ENCODE peak calls at places on chromosomes 5 and 9, in four cellular contexts. Z, P, X and B are unnamed samples.

GRCh38 chr5:140295414-140295813 is 7.5 kb downstream of the PFDN1 start:
- DNase-seq in Z (peak; percentile 99), P (no peak), X (no peak), B (no peak)

GRCh38 chr9:126624912-126625311 is 11.2 kb downstream of the LMX1B start:
- DNase-seq in Z (no peak), P (no peak), X (no peak), B (no peak)

GRCh38 chr5:177473461-177473991 is at the start of gene DBN1:
- DNase-seq in Z (no peak), P (no peak), X (peak; percentile 93), B (peak; percentile 74)

GRCh38 chr5:170483701-170484458 is 19.9 kb upstream of the KCNIP1 start:
- DNase-seq in Z (no peak), P (no peak), X (no peak), B (no peak)

GRCh38 chr9:137235424-137236237 is 4.9 kb downstream of the SLC34A3 start:
- DNase-seq in Z (no peak), P (no peak), X (no peak), B (no peak)

GRCh38 chr5:143968071-143968878 is 156.3 kb downstream of the HMHB1 start:
- DNase-seq in Z (peak; percentile 78), P (peak; percentile 34), X (no peak), B (no peak)

GRCh38 chr5:133336121-133336968 is 276.0 kb downstream of the FSTL4 start:
- DNase-seq in Z (no peak), P (no peak), X (no peak), B (no peak)

GRCh38 chr5:78896128-78896527 is 89.0 kb downstream of the ARSB start:
- DNase-seq in Z (peak; percentile 90), P (no peak), X (no peak), B (no peak)

GRCh38 chr5:107894361-107894760 is 223.6 kb upstream of the EFNA5 start:
- DNase-seq in Z (peak; percentile 26), P (no peak), X (no peak), B (no peak)

GRCh38 chr9:78430387-78430786 is 133.5 kb downstream of the PSAT1 start:
- DNase-seq in Z (no peak), P (no peak), X (no peak), B (no peak)

GRCh38 chr9:94563548-94563947 is 8.7 kb downstream of the PCAT7 start:
- DNase-seq in Z (no peak), P (no peak), X (no peak), B (no peak)

GRCh38 chr9:77752566-77752965 is 104.4 kb upstream of the GNA14 start:
- DNase-seq in Z (peak; percentile 94), P (no peak), X (no peak), B (no peak)

GRCh38 chr5:94693043-94693822 is 74.8 kb downstream of the SLF1 start:
- DNase-seq in Z (peak; percentile 93), P (no peak), X (no peak), B (no peak)

GRCh38 chr5:82820958-82821880 is 256.0 kb downstream of the TMEM167A start:
- DNase-seq in Z (no peak), P (no peak), X (no peak), B (no peak)

GRCh38 chr5:172881691-172882370 is 47.8 kb downstream of the ERGIC1 start:
- DNase-seq in Z (peak; percentile 86), P (peak; percentile 72), X (peak; percentile 78), B (no peak)

GRCh38 chr5:171226096-171226495 is 83.0 kb upstream of the TLX3 start:
- DNase-seq in Z (peak; percentile 7), P (no peak), X (no peak), B (no peak)

GRCh38 chr5:75933489-75933888 is 149.7 kb upstream of the SV2C start:
- DNase-seq in Z (no peak), P (no peak), X (no peak), B (no peak)

GRCh38 chr9:98536542-98537173 is 172.1 kb downstream of the GABBR2 start:
- DNase-seq in Z (no peak), P (peak; percentile 4), X (peak; percentile 67), B (peak; percentile 79)

GRCh38 chr5:50874277-50874984 is 208.0 kb downstream of the PARP8 start:
- DNase-seq in Z (no peak), P (no peak), X (no peak), B (no peak)

GRCh38 chr9:138043411-138044345 is 166.1 kb downstream of the CACNA1B start:
- DNase-seq in Z (no peak), P (no peak), X (no peak), B (no peak)

GRCh38 chr5:372911-373709 is 51.6 kb downstream of the AHRR start:
- DNase-seq in Z (no peak), P (no peak), X (no peak), B (peak; percentile 60)

GRCh38 chr5:87551807-87552377 is 139.2 kb upstream of the CCNH start:
- DNase-seq in Z (no peak), P (no peak), X (no peak), B (no peak)

GRCh38 chr5:64807505-64807904 is 38.8 kb downstream of the CWC27 start:
- DNase-seq in Z (peak; percentile 80), P (no peak), X (no peak), B (no peak)
- TF ChIP-seq CHD1 in Z (no peak), P (no peak), X (no peak), B (no peak)

DNA sequence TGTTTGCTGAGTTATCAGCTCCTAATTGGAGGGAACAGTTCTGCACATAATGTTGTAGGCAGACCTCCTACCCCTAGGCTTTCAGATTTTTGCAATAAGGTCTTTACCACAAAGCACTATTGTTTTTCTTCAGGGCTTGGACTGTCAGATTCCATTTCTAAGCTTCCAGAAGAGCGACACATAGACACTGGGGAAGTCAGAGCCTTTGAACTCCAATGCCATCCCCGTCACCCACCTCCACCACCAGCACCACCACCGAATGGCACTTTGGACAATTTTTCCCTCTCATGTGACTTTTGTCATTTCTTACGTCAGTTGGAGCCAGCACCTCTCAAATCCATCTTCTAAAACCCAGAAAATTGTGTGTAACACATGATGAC is 28.3 kb upstream of the SPRY4 start:
- DNase-seq in Z (no peak), P (no peak), X (no peak), B (no peak)
- TF ChIP-seq CHD1 in Z (no peak), P (no peak), X (no peak), B (no peak)

DNA sequence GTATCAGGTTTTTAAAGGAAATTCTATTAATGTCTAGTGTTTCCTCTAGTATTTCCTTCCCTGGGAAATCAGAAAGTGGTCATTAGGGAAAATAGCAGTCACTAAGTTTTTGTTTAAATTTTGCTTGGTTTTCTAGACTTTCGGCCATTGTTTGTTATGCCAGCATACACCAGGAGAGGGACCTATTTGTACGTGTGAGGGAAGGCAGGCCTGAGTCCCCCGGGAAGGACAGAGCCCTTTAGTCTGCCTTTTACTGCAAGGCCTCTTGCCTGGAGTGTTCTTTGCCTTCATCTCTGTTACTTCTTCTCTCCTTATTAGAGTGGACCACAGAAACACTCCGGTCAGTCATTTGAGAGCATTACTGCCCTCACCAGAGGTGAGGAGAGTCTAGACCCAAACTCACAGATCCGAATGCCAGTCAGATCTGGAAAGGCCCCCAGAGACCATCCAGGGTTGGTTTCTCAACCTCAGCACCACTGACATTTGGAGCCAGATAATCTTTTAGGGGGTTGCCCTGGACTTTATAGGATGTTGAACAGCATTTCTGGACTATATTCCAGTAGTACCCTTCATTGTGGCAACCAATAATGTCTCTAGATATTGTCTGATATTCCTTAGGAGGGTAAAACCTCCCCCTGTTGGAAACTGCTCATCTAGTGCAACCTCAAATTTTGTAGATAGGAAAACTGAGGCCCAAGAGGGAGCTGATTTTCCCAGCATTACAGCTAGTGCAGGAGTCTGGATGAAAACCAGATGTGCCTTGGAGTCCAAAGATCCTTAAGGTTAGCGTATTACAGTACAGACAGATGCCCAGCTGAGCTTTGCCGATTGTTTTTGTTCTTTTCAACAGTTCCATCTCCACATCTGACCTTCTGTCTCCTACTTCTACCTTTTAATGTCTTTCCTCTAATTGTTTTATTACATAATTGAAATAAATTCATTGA is 93.0 kb upstream of the NIPAL4 start:
- DNase-seq in Z (peak; percentile 84), P (no peak), X (peak; percentile 39), B (no peak)
- TF ChIP-seq CHD1 in Z (no peak), P (no peak), X (no peak), B (no peak)

DNA sequence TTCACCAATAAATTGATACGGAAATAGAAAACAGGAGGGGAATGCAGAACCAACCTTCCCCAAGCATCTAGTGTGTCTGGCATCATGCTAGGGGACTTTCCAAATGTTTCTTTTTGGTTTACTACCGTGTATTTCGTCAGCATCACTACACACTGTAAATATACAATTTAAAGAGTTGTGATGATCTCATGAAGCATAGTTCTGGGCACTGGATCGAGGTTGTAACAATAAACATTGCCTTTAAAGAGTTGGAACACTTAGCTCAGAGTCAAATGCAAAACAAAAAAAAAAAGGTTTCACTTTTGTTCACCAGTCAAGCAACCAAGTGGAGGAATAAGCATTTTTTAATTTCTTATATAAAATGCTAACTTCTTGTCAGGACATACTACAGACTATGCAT is 2.9 kb upstream of the SCAI start:
- DNase-seq in Z (peak; percentile 97), P (no peak), X (no peak), B (no peak)
- TF ChIP-seq CHD1 in Z (no peak), P (no peak), X (no peak), B (no peak)

DNA sequence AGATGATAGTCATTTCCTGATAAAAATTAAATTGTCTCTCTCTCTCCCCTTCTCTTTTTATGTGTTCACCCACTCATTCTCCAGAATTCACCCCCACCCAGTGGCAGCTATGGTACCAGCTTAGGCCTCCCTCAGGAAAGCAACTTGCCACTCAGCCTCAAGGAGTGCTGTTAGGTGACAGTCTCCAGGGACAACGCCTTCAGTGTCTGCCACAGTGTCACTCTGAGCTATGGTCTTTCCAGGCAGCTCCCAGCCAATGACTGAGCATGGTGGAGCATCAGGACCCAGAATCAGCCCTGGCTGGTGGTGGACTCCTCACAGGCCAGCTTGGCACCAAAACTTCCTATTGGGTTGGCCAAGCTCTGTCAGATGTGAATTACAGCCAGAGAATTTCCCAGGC is 140.9 kb upstream of the PIK3R1 start:
- DNase-seq in Z (no peak), P (no peak), X (no peak), B (no peak)
- TF ChIP-seq CHD1 in Z (no peak), P (no peak), X (no peak), B (no peak)

GRCh38 chr9:76558465-76558864 is 99.5 kb downstream of the GCNT1 start:
- DNase-seq in Z (no peak), P (no peak), X (no peak), B (no peak)
- TF ChIP-seq CHD1 in Z (no peak), P (no peak), X (no peak), B (no peak)

DNA sequence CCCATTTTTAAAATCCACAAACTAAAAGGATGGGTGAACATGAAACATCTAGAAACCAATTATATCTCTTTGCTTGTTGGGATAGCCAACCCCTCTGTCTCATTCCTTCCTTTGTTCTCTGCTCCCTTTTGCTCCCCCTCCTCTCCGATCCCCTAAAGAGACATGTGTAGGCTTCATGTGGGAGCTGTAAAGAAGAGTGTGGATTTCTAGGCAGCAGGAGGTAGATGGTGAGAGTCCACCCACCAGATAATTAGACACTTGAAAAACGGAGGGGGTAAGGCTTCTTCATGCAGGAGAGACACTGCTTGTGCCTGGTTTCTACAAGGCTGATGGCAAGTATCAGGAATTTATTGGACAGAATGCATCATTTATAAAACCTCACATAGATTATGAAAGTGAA is 27.3 kb upstream of the CFAP157 start:
- DNase-seq in Z (no peak), P (no peak), X (no peak), B (no peak)
- TF ChIP-seq CHD1 in Z (no peak), P (no peak), X (no peak), B (no peak)

GRCh38 chr9:112620353-112620752 is 97.6 kb downstream of the INIP start:
- DNase-seq in Z (no peak), P (no peak), X (no peak), B (no peak)

GRCh38 chr9:112620998-112621694 is 96.8 kb downstream of the INIP start:
- DNase-seq in Z (no peak), P (no peak), X (no peak), B (no peak)

GRCh38 chr9:112618385-112619001 is 99.4 kb downstream of the INIP start:
- DNase-seq in Z (no peak), P (no peak), X (no peak), B (no peak)

GRCh38 chr9:112615584-112616271 is 102.2 kb downstream of the INIP start:
- DNase-seq in Z (peak; percentile 1), P (no peak), X (no peak), B (no peak)
- TF ChIP-seq CHD1 in Z (no peak), P (no peak), X (no peak), B (no peak)